ENCODE peak calls at places on chromosomes 5 and 9, in ten cellular contexts. Y, S, A, W, J, H, E, X, T and Z are unnamed samples.

GRCh38 chr9:15642369-15642962 is 89.6 kb downstream of the CCDC171 start:
- DNase-seq in Y (peak), S (no peak), A (no peak), W (peak), J (no peak), H (no peak), E (no peak), X (peak), T (no peak), Z (peak)

GRCh38 chr5:91556-92263 is at the start of gene PLEKHG4B:
- DNase-seq in Y (no peak), S (no peak), A (no peak), W (peak), J (no peak), H (no peak), E (no peak), X (no peak), T (no peak), Z (no peak)

GRCh38 chr9:133276001-133276884 is 1.2 kb upstream of the ABO start:
- DNase-seq in Y (no peak), S (no peak), A (no peak), W (no peak), J (no peak), H (no peak), E (no peak), X (no peak), T (no peak), Z (no peak)

GRCh38 chr5:157842185-157842584 is 16.8 kb downstream of the CLINT1 start:
- DNase-seq in Y (no peak), S (no peak), A (no peak), W (no peak), J (no peak), H (no peak), E (no peak), X (no peak), T (no peak), Z (no peak)

GRCh38 chr5:151622367-151623097 is 31.4 kb upstream of the FAT2 start:
- DNase-seq in Y (no peak), S (peak), A (no peak), W (no peak), J (peak), H (no peak), E (no peak), X (no peak), T (no peak), Z (no peak)

GRCh38 chr9:75140261-75140660 is 51.9 kb downstream of the OSTF1 start:
- DNase-seq in Y (no peak), S (no peak), A (no peak), W (no peak), J (no peak), H (no peak), E (no peak), X (no peak), T (no peak), Z (no peak)

GRCh38 chr5:126390056-126390455 is 33.2 kb upstream of the GRAMD2B start:
- DNase-seq in Y (no peak), S (no peak), A (no peak), W (no peak), J (no peak), H (no peak), E (no peak), X (no peak), T (no peak), Z (no peak)

GRCh38 chr9:80648336-80648735 is 1041.0 kb downstream of the TLE1 start:
- DNase-seq in Y (peak), S (no peak), A (no peak), W (no peak), J (no peak), H (no peak), E (no peak), X (no peak), T (no peak), Z (no peak)

GRCh38 chr5:93189707-93190120 is 391.3 kb downstream of the NR2F1-AS1 start:
- DNase-seq in Y (peak), S (no peak), A (no peak), W (no peak), J (no peak), H (no peak), E (no peak), X (peak), T (no peak), Z (no peak)

GRCh38 chr9:69019808-69020207 is 5.9 kb upstream of the PRKACG start:
- DNase-seq in Y (no peak), S (no peak), A (no peak), W (no peak), J (no peak), H (no peak), E (no peak), X (no peak), T (no peak), Z (peak)

GRCh38 chr5:95365302-95366095 is 25.7 kb upstream of the FAM81B start:
- DNase-seq in Y (no peak), S (no peak), A (no peak), W (no peak), J (no peak), H (no peak), E (no peak), X (no peak), T (no peak), Z (no peak)

GRCh38 chr9:86413966-86414880 is 60.0 kb upstream of the TUT7 start:
- DNase-seq in Y (peak), S (no peak), A (no peak), W (peak), J (no peak), H (no peak), E (no peak), X (no peak), T (no peak), Z (peak)

GRCh38 chr9:75658301-75658919 is 232.1 kb upstream of the PCSK5 start:
- DNase-seq in Y (peak), S (no peak), A (no peak), W (no peak), J (no peak), H (no peak), E (no peak), X (peak), T (no peak), Z (no peak)

GRCh38 chr9:14314929-14315753 is 1.2 kb upstream of the NFIB start:
- DNase-seq in Y (peak), S (peak), A (peak), W (peak), J (peak), H (peak), E (no peak), X (peak), T (peak), Z (peak)

GRCh38 chr5:131979816-131980215 is 31.6 kb downstream of the ACSL6 start:
- DNase-seq in Y (no peak), S (no peak), A (no peak), W (no peak), J (no peak), H (no peak), E (no peak), X (no peak), T (no peak), Z (no peak)

GRCh38 chr5:3715048-3715447 is 119.4 kb downstream of the IRX1 start:
- DNase-seq in Y (no peak), S (peak), A (peak), W (no peak), J (peak), H (no peak), E (no peak), X (no peak), T (no peak), Z (no peak)

GRCh38 chr5:40497573-40497972 is 182.1 kb upstream of the PTGER4 start:
- DNase-seq in Y (peak), S (no peak), A (no peak), W (no peak), J (no peak), H (no peak), E (no peak), X (no peak), T (no peak), Z (no peak)

GRCh38 chr9:12878342-12878978 is 103.6 kb downstream of the LURAP1L start:
- DNase-seq in Y (peak), S (no peak), A (no peak), W (no peak), J (no peak), H (no peak), E (no peak), X (peak), T (no peak), Z (no peak)

GRCh38 chr5:98936948-98937715 is 8.3 kb upstream of the CHD1 start:
- DNase-seq in Y (no peak), S (no peak), A (no peak), W (no peak), J (no peak), H (no peak), E (no peak), X (no peak), T (no peak), Z (no peak)

GRCh38 chr9:89039664-89040063 is 48.4 kb downstream of the S1PR3 start:
- DNase-seq in Y (no peak), S (no peak), A (no peak), W (no peak), J (no peak), H (no peak), E (no peak), X (no peak), T (no peak), Z (no peak)

GRCh38 chr9:37619806-37620205 is 27.4 kb upstream of the TOMM5 start:
- DNase-seq in Y (no peak), S (no peak), A (no peak), W (no peak), J (no peak), H (no peak), E (no peak), X (no peak), T (no peak), Z (no peak)